ENCODE peak calls at places on chromosomes 16 and 17, in nine cellular contexts. One of them, this sample, is unnamed. For H3K9me2, the result is how much of the 10 kb centered on the place peaks cover.

GRCh38 chr16:66608241-66609138 is 4.0 kb downstream of the CMTM3 start:
- DNase-seq in Karpas-422: peak
- DNase-seq in SK-N-SH: peak
- DNase-seq in PC-9: peak
- DNase-seq in GM23248: peak
- DNase-seq in HCT116: peak
- DNase-seq in MM.1S: peak
- DNase-seq in OCI-LY7: peak
- DNase-seq in GM23338: peak
- DNase-seq in this sample: peak

GRCh38 chr17:33973491-33973890 is 281.6 kb upstream of the CCL2 start:
- DNase-seq in HCT116: no peak
- DNase-seq in MM.1S: no peak
- DNase-seq in SK-N-SH: no peak
- DNase-seq in OCI-LY7: no peak
- DNase-seq in GM23338: no peak
- DNase-seq in GM23248: no peak
- DNase-seq in Karpas-422: no peak
- DNase-seq in PC-9: no peak
- DNase-seq in this sample: no peak

GRCh38 chr16:3056336-3057180 is 8.9 kb upstream of the IL32 start:
- DNase-seq in SK-N-SH: no peak
- DNase-seq in GM23248: no peak
- DNase-seq in OCI-LY7: no peak
- DNase-seq in HCT116: no peak
- DNase-seq in PC-9: no peak
- DNase-seq in MM.1S: no peak
- DNase-seq in Karpas-422: no peak
- DNase-seq in GM23338: no peak
- DNase-seq in this sample: no peak

GRCh38 chr17:9226794-9227135 is 205.5 kb downstream of the NTN1 start:
- DNase-seq in PC-9: no peak
- DNase-seq in HCT116: no peak
- DNase-seq in Karpas-422: no peak
- DNase-seq in MM.1S: peak
- DNase-seq in SK-N-SH: no peak
- DNase-seq in GM23248: no peak
- DNase-seq in GM23338: peak
- DNase-seq in OCI-LY7: no peak
- DNase-seq in this sample: no peak

GRCh38 chr16:83813818-83814653 is 6.3 kb downstream of the HSBP1 start:
- DNase-seq in GM23338: peak
- DNase-seq in GM23248: peak
- DNase-seq in MM.1S: peak
- DNase-seq in OCI-LY7: peak
- DNase-seq in HCT116: no peak
- DNase-seq in Karpas-422: peak
- DNase-seq in SK-N-SH: no peak
- DNase-seq in PC-9: no peak
- DNase-seq in this sample: peak

GRCh38 chr16:58339452-58339938 is 44.7 kb upstream of the PRSS54 start:
- DNase-seq in Karpas-422: no peak
- DNase-seq in MM.1S: no peak
- DNase-seq in OCI-LY7: no peak
- DNase-seq in PC-9: no peak
- DNase-seq in HCT116: peak
- DNase-seq in GM23338: peak
- DNase-seq in SK-N-SH: peak
- DNase-seq in GM23248: peak
- DNase-seq in this sample: no peak

GRCh38 chr16:19382084-19382801 is 35.4 kb upstream of the TMC5 start:
- DNase-seq in GM23248: no peak
- DNase-seq in GM23338: no peak
- DNase-seq in SK-N-SH: peak
- DNase-seq in OCI-LY7: peak
- DNase-seq in MM.1S: peak
- DNase-seq in PC-9: peak
- DNase-seq in HCT116: no peak
- DNase-seq in Karpas-422: no peak
- DNase-seq in this sample: peak

GRCh38 chr16:49876716-49877129 is 20.8 kb upstream of the ZNF423 start:
- DNase-seq in MM.1S: peak
- DNase-seq in SK-N-SH: peak
- DNase-seq in GM23338: peak
- DNase-seq in HCT116: no peak
- DNase-seq in OCI-LY7: no peak
- DNase-seq in Karpas-422: peak
- DNase-seq in GM23248: peak
- DNase-seq in PC-9: no peak
- DNase-seq in this sample: peak

GRCh38 chr17:1043601-1044251 is 46.8 kb downstream of the TIMM22 start:
- DNase-seq in HCT116: no peak
- DNase-seq in PC-9: no peak
- DNase-seq in GM23338: peak
- DNase-seq in SK-N-SH: no peak
- DNase-seq in Karpas-422: no peak
- DNase-seq in GM23248: no peak
- DNase-seq in OCI-LY7: no peak
- DNase-seq in MM.1S: no peak
- DNase-seq in this sample: peak

GRCh38 chr17:39191750-39192510 is 5.5 kb downstream of the CACNB1 start:
- DNase-seq in GM23338: no peak
- DNase-seq in SK-N-SH: no peak
- DNase-seq in PC-9: no peak
- DNase-seq in GM23248: no peak
- DNase-seq in MM.1S: no peak
- DNase-seq in OCI-LY7: no peak
- DNase-seq in Karpas-422: no peak
- DNase-seq in HCT116: no peak
- DNase-seq in this sample: no peak

GRCh38 chr17:33049781-33050414 is 58.3 kb downstream of the SPACA3 start:
- DNase-seq in MM.1S: peak
- DNase-seq in GM23338: peak
- DNase-seq in PC-9: no peak
- DNase-seq in SK-N-SH: peak
- DNase-seq in Karpas-422: peak
- DNase-seq in HCT116: peak
- DNase-seq in OCI-LY7: peak
- DNase-seq in GM23248: peak
- DNase-seq in this sample: peak

GRCh38 chr16:4314532-4315184 is 1.2 kb upstream of the GLIS2 start:
- DNase-seq in MM.1S: no peak
- DNase-seq in GM23338: peak
- DNase-seq in HCT116: peak
- DNase-seq in OCI-LY7: peak
- DNase-seq in GM23248: peak
- DNase-seq in SK-N-SH: peak
- DNase-seq in Karpas-422: peak
- DNase-seq in PC-9: no peak
- DNase-seq in this sample: peak

GRCh38 chr16:9602201-9602600 is 510.8 kb downstream of the HAPSTR1 start:
- DNase-seq in Karpas-422: no peak
- DNase-seq in GM23338: no peak
- DNase-seq in PC-9: no peak
- DNase-seq in GM23248: no peak
- DNase-seq in OCI-LY7: no peak
- DNase-seq in HCT116: no peak
- DNase-seq in SK-N-SH: no peak
- DNase-seq in MM.1S: no peak
- DNase-seq in this sample: no peak

GRCh38 chr16:29806641-29807425 is 504 bp downstream of the MAZ start:
- DNase-seq in PC-9: peak
- DNase-seq in SK-N-SH: peak
- DNase-seq in GM23338: peak
- DNase-seq in MM.1S: peak
- DNase-seq in HCT116: no peak
- DNase-seq in OCI-LY7: peak
- DNase-seq in Karpas-422: peak
- DNase-seq in GM23248: peak
- DNase-seq in this sample: peak

GRCh38 chr17:72008236-72008874 is 112.5 kb upstream of the SOX9 start:
- DNase-seq in OCI-LY7: no peak
- DNase-seq in HCT116: no peak
- DNase-seq in MM.1S: no peak
- DNase-seq in PC-9: peak
- DNase-seq in SK-N-SH: peak
- DNase-seq in Karpas-422: no peak
- DNase-seq in GM23248: no peak
- DNase-seq in GM23338: no peak
- DNase-seq in this sample: no peak

GRCh38 chr17:49230636-49231562 is at the start of gene PHOSPHO1:
- DNase-seq in PC-9: peak
- DNase-seq in OCI-LY7: peak
- DNase-seq in GM23248: peak
- DNase-seq in HCT116: peak
- DNase-seq in MM.1S: peak
- DNase-seq in Karpas-422: peak
- DNase-seq in SK-N-SH: peak
- DNase-seq in GM23338: peak
- DNase-seq in this sample: peak

GRCh38 chr16:58243528-58244004 is 45.7 kb upstream of the CSNK2A2 start:
- DNase-seq in GM23338: peak
- DNase-seq in Karpas-422: peak
- DNase-seq in OCI-LY7: peak
- DNase-seq in SK-N-SH: no peak
- DNase-seq in HCT116: no peak
- DNase-seq in GM23248: no peak
- DNase-seq in PC-9: peak
- DNase-seq in MM.1S: peak
- DNase-seq in this sample: peak

GRCh38 chr17:45299311-45299710 is 17.5 kb downstream of the MAP3K14 start:
- DNase-seq in OCI-LY7: peak
- DNase-seq in SK-N-SH: peak
- DNase-seq in PC-9: no peak
- DNase-seq in HCT116: no peak
- DNase-seq in MM.1S: no peak
- DNase-seq in GM23248: no peak
- DNase-seq in GM23338: no peak
- DNase-seq in Karpas-422: peak
- DNase-seq in this sample: peak

GRCh38 chr17:45294506-45294905 is 22.3 kb downstream of the MAP3K14 start:
- DNase-seq in GM23248: peak
- DNase-seq in Karpas-422: no peak
- DNase-seq in SK-N-SH: peak
- DNase-seq in OCI-LY7: no peak
- DNase-seq in HCT116: no peak
- DNase-seq in MM.1S: no peak
- DNase-seq in GM23338: no peak
- DNase-seq in PC-9: peak
- DNase-seq in this sample: no peak

GRCh38 chr17:45298546-45299285 is 18.1 kb downstream of the MAP3K14 start:
- DNase-seq in MM.1S: no peak
- DNase-seq in SK-N-SH: no peak
- DNase-seq in GM23248: peak
- DNase-seq in OCI-LY7: no peak
- DNase-seq in Karpas-422: peak
- DNase-seq in PC-9: no peak
- DNase-seq in GM23338: no peak
- DNase-seq in HCT116: no peak
- DNase-seq in this sample: no peak

GRCh38 chr17:45296003-45296832 is 20.6 kb downstream of the MAP3K14 start:
- DNase-seq in PC-9: peak
- DNase-seq in OCI-LY7: peak
- DNase-seq in GM23338: no peak
- DNase-seq in GM23248: peak
- DNase-seq in Karpas-422: peak
- DNase-seq in SK-N-SH: no peak
- DNase-seq in MM.1S: peak
- DNase-seq in HCT116: no peak
- DNase-seq in this sample: no peak

DNA sequence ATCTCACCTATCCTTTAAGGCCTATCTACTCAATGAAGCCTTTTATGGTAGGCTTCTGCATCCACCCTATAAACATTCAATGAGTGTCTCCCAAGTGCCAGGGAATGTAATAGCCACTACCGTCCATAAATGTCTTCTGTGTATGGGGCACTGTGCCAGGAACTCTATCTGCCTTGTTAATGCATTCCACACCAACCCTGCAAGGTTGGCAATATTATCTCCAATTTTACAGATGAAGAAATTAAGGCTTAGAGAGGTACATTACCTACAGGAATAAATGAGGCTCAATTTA is 20.0 kb downstream of the MAP3K14 start:
- DNase-seq in OCI-LY7: no peak
- DNase-seq in GM23248: no peak
- DNase-seq in PC-9: peak
- DNase-seq in GM23338: no peak
- DNase-seq in MM.1S: no peak
- DNase-seq in SK-N-SH: no peak
- DNase-seq in Karpas-422: no peak
- DNase-seq in HCT116: no peak
- DNase-seq in this sample: no peak
- H3K9me2 ChIP-seq in OCI-LY7: under half
- H3K9me2 ChIP-seq in GM23248: under half
- H3K9me2 ChIP-seq in PC-9: under half
- H3K9me2 ChIP-seq in GM23338: under half
- H3K9me2 ChIP-seq in MM.1S: under half
- H3K9me2 ChIP-seq in SK-N-SH: under half
- H3K9me2 ChIP-seq in Karpas-422: under half
- H3K9me2 ChIP-seq in HCT116: under half
- H3K9me2 ChIP-seq in this sample: under half

GRCh38 chr16:88878356-88878755 is 11.9 kb upstream of the PABPN1L start:
- DNase-seq in PC-9: no peak
- DNase-seq in SK-N-SH: no peak
- DNase-seq in Karpas-422: no peak
- DNase-seq in GM23248: no peak
- DNase-seq in MM.1S: no peak
- DNase-seq in GM23338: no peak
- DNase-seq in HCT116: no peak
- DNase-seq in OCI-LY7: no peak
- DNase-seq in this sample: no peak
- H3K9me2 ChIP-seq in PC-9: under half
- H3K9me2 ChIP-seq in SK-N-SH: under half
- H3K9me2 ChIP-seq in Karpas-422: under half
- H3K9me2 ChIP-seq in GM23248: under half
- H3K9me2 ChIP-seq in MM.1S: under half
- H3K9me2 ChIP-seq in GM23338: under half
- H3K9me2 ChIP-seq in HCT116: under half
- H3K9me2 ChIP-seq in OCI-LY7: under half
- H3K9me2 ChIP-seq in this sample: under half

DNA sequence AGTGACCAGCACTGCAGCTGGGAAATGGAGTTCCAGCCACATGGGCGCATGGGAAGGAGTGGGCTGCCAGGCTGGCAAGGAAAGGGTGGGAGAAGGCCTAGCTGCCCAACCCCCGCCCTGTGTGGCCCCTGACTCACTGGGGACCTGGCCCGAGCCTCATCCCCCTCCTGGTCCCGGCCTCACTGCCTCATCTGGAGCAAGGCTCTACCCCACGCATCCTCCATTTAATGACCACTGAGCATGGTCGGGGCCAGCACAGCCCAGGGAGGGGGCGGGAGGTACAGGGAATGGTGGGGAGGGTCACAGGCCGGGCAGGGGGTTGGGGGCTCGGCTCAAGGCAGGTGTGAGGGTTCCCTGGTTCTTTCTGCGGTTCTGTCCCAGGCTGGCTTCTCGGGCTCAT is 16.1 kb downstream of the SPNS2 start:
- DNase-seq in PC-9: no peak
- DNase-seq in GM23248: no peak
- DNase-seq in GM23338: no peak
- DNase-seq in OCI-LY7: no peak
- DNase-seq in MM.1S: no peak
- DNase-seq in HCT116: no peak
- DNase-seq in SK-N-SH: no peak
- DNase-seq in Karpas-422: no peak
- DNase-seq in this sample: no peak
- H3K9me2 ChIP-seq in PC-9: under half
- H3K9me2 ChIP-seq in GM23248: under half
- H3K9me2 ChIP-seq in GM23338: under half
- H3K9me2 ChIP-seq in OCI-LY7: under half
- H3K9me2 ChIP-seq in MM.1S: under half
- H3K9me2 ChIP-seq in HCT116: under half
- H3K9me2 ChIP-seq in SK-N-SH: under half
- H3K9me2 ChIP-seq in Karpas-422: under half
- H3K9me2 ChIP-seq in this sample: under half

GRCh38 chr17:13871261-13871660 is 198.0 kb upstream of the COX10 start:
- DNase-seq in GM23338: no peak
- DNase-seq in PC-9: no peak
- DNase-seq in Karpas-422: no peak
- DNase-seq in GM23248: no peak
- DNase-seq in OCI-LY7: no peak
- DNase-seq in HCT116: no peak
- DNase-seq in MM.1S: no peak
- DNase-seq in SK-N-SH: no peak
- DNase-seq in this sample: no peak
- H3K9me2 ChIP-seq in GM23338: under half
- H3K9me2 ChIP-seq in PC-9: under half
- H3K9me2 ChIP-seq in Karpas-422: under half
- H3K9me2 ChIP-seq in GM23248: under half
- H3K9me2 ChIP-seq in OCI-LY7: under half
- H3K9me2 ChIP-seq in HCT116: under half
- H3K9me2 ChIP-seq in MM.1S: under half
- H3K9me2 ChIP-seq in SK-N-SH: under half
- H3K9me2 ChIP-seq in this sample: under half